ENCODE peak calls at places on chromosome 3, in ten cellular contexts. U is lower lobe of right lung, J is GM12878, C is A549, L is suprapubic skin, R is Peyer's patch, S is ovary, W is tibial nerve, Y is OCI-LY7, X is left lung. I is an unnamed sample.

GRCh38 chr3:140585828-140586227 is 92.0 kb upstream of the TRIM42 start:
- DNase-seq in U (no peak), J (no peak), C (no peak), L (no peak), R (no peak), S (no peak), W (no peak), Y (no peak), X (no peak), I (no peak)

GRCh38 chr3:12885585-12885934 is 44.2 kb upstream of the RPL32 start:
- DNase-seq in U (no peak), J (no peak), C (no peak), L (no peak), R (no peak), S (no peak), W (no peak), Y (no peak), X (no peak), I (no peak)

GRCh38 chr3:10017636-10018292 is 8.5 kb upstream of the FANCD2 start:
- DNase-seq in U (no peak), J (no peak), C (no peak), L (no peak), R (peak; percentile 38), S (no peak), W (no peak), Y (no peak), X (no peak), I (no peak)

GRCh38 chr3:32947466-32948238 is 3.8 kb upstream of the CCR4 start:
- DNase-seq in U (peak; percentile 88), J (peak; percentile 61), C (peak; percentile 86), L (peak; percentile 77), R (peak; percentile 96), S (peak; percentile 53), W (peak; percentile 58), Y (peak; percentile 88), X (peak; percentile 84), I (no peak)

GRCh38 chr3:23172059-23172458 is 31.1 kb upstream of the UBE2E2 start:
- DNase-seq in U (no peak), J (no peak), C (no peak), L (no peak), R (no peak), S (no peak), W (no peak), Y (no peak), X (no peak), I (no peak)

GRCh38 chr3:151584603-151585002 is 123.7 kb upstream of the IGSF10 start:
- DNase-seq in U (no peak), J (peak; percentile 5), C (no peak), L (no peak), R (no peak), S (no peak), W (no peak), Y (no peak), X (no peak), I (no peak)

GRCh38 chr3:151460240-151460639 is 621 bp downstream of the IGSF10 start:
- DNase-seq in U (no peak), J (no peak), C (no peak), L (no peak), R (no peak), S (no peak), W (no peak), Y (no peak), X (no peak), I (no peak)

GRCh38 chr3:150255416-150255815 is 152.7 kb upstream of the TSC22D2 start:
- DNase-seq in U (no peak), J (no peak), C (no peak), L (peak; percentile 68), R (no peak), S (peak; percentile 15), W (no peak), Y (no peak), X (no peak), I (no peak)

GRCh38 chr3:29202368-29202767 is 78.5 kb upstream of the RBMS3 start:
- DNase-seq in U (no peak), J (no peak), C (no peak), L (no peak), R (no peak), S (no peak), W (no peak), Y (no peak), X (no peak), I (no peak)

GRCh38 chr3:86929046-86929445 is 61.9 kb downstream of the VGLL3 start:
- DNase-seq in U (no peak), J (no peak), C (peak; percentile 4), L (no peak), R (no peak), S (no peak), W (no peak), Y (no peak), X (no peak), I (no peak)

GRCh38 chr3:86921981-86922680 is 68.8 kb downstream of the VGLL3 start:
- DNase-seq in U (no peak), J (no peak), C (no peak), L (no peak), R (no peak), S (no peak), W (no peak), Y (no peak), X (no peak), I (no peak)

DNA sequence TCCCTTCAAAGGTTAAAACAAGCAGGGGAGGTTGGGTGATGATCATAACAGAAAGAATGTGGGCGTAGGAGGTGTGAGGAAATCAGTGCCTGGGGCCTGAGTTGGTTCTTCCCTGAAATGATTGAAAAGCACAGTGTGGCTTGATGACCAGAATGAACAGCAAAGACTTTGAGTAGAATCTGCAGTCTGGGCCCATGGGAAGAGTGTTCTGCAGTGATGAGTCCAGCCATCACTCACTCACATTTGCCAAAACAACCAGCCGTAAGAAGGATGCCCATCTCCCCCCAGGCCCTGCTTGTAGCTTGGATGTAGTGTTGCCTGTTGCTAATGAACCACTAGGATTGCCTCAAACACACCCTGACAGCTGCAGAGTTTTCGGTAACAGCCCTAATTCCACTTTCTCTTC is 67.9 kb downstream of the VGLL3 start:
- DNase-seq in U (no peak), J (no peak), C (peak; percentile 29), L (no peak), R (no peak), S (no peak), W (no peak), Y (no peak), X (no peak), I (no peak)
- H3K4me1 ChIP-seq in U (no peaks in the 10 kb centered on the region), J (no peaks in the 10 kb centered on the region), C (peaks cover 10% of the 10 kb centered on the region), L (peaks cover 9% of the 10 kb centered on the region), R (no peaks in the 10 kb centered on the region), S (no peaks in the 10 kb centered on the region), W (no peaks in the 10 kb centered on the region), Y (no peaks in the 10 kb centered on the region), X (no peaks in the 10 kb centered on the region), I (peaks cover 20% of the 10 kb centered on the region)

DNA sequence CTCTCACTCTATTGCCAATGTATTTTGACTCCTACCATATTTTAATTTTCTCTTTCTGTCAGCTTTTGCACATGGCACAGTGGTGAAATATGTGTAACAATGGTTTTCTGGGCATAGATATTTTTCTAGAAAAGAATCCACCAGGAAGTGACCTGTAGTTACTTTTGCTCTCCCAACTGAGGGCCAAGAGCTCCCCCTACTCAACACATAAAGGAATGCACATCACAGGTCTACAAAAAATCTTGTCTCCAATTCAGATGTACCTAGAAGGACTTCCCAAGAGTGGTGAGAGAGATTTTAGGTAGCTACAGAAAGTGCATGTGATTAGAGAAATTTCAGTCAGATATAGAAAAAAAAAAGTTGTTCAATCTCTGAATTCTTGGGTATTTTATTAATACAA is 15.6 kb downstream of the CPA3 start:
- DNase-seq in U (no peak), J (no peak), C (peak; percentile 47), L (no peak), R (no peak), S (no peak), W (no peak), Y (peak; percentile 10), X (no peak), I (no peak)
- TF ChIP-seq CTCF in U (no peak), J (peak; percentile 29), C (peak; percentile 29), L (no peak), R (no peak), S (no peak), W (no peak), Y (peak; percentile 72), X (no peak), I (peak; percentile 26)

GRCh38 chr3:153809097-153809496 is 312.1 kb upstream of the ARHGEF26 start:
- DNase-seq in U (no peak), J (no peak), C (no peak), L (no peak), R (no peak), S (no peak), W (no peak), Y (no peak), X (no peak), I (no peak)
- H3K4me3 ChIP-seq in U (no peak overlapping the region), J (no peak overlapping the region), C (no peak overlapping the region), L (no peak overlapping the region), R (no peak overlapping the region), S (no peak overlapping the region), W (no peak overlapping the region), Y (no peak overlapping the region), X (no peak overlapping the region), I (no peak overlapping the region)

GRCh38 chr3:195151866-195152526 is 119.0 kb downstream of the XXYLT1 start:
- DNase-seq in U (no peak), J (no peak), C (peak; percentile 26), L (no peak), R (no peak), S (no peak), W (no peak), Y (no peak), X (no peak), I (no peak)
- H3K4me1 ChIP-seq in U (peaks cover 91% of the 10 kb centered on the region), J (peaks cover 41% of the 10 kb centered on the region), C (peaks cover 7% of the 10 kb centered on the region), L (peaks cover 81% of the 10 kb centered on the region), R (peaks cover 51% of the 10 kb centered on the region), S (peaks cover 13% of the 10 kb centered on the region), W (no peaks in the 10 kb centered on the region), Y (peaks cover 78% of the 10 kb centered on the region), X (peaks cover 33% of the 10 kb centered on the region), I (peaks cover 30% of the 10 kb centered on the region)

GRCh38 chr3:197926418-197926817 is 23.6 kb upstream of the RPL35A start:
- DNase-seq in U (no peak), J (no peak), C (peak; percentile 20), L (no peak), R (no peak), S (no peak), W (no peak), Y (peak; percentile 6), X (no peak), I (no peak)
- TF ChIP-seq CTCF in U (no peak), J (no peak), C (no peak), L (no peak), R (no peak), S (no peak), W (no peak), Y (peak; percentile 63), X (no peak), I (no peak)